ENCODE peak calls at places on chromosomes 5 and 9, in five cellular contexts. One of them, this sample, is unnamed.

GRCh38 chr5:148391422-148391821 is 7.7 kb downstream of the FBXO38 start:
- DNase-seq in NCI-H1436: no peak
- DNase-seq in naive thymus-derived CD4-positive, alpha-beta T cell: no peak
- DNase-seq in HCT116: no peak
- DNase-seq in stromal cell of bone marrow: no peak
- DNase-seq in this sample: no peak

GRCh38 chr5:1362242-1363015 is 17.5 kb upstream of the CLPTM1L start:
- DNase-seq in NCI-H1436: no peak
- DNase-seq in naive thymus-derived CD4-positive, alpha-beta T cell: no peak
- DNase-seq in HCT116: no peak
- DNase-seq in stromal cell of bone marrow: no peak
- DNase-seq in this sample: no peak

GRCh38 chr9:32524558-32525461 is 1.2 kb downstream of the RIGI start:
- DNase-seq in NCI-H1436: no peak
- DNase-seq in naive thymus-derived CD4-positive, alpha-beta T cell: peak
- DNase-seq in HCT116: no peak
- DNase-seq in stromal cell of bone marrow: no peak
- DNase-seq in this sample: peak

GRCh38 chr5:134451618-134452505 is 40.2 kb upstream of the CDKN2AIPNL start:
- DNase-seq in NCI-H1436: no peak
- DNase-seq in naive thymus-derived CD4-positive, alpha-beta T cell: no peak
- DNase-seq in HCT116: no peak
- DNase-seq in stromal cell of bone marrow: peak
- DNase-seq in this sample: peak

GRCh38 chr9:84862786-84863185 is 193.3 kb downstream of the NTRK2 start:
- DNase-seq in NCI-H1436: no peak
- DNase-seq in naive thymus-derived CD4-positive, alpha-beta T cell: no peak
- DNase-seq in HCT116: no peak
- DNase-seq in stromal cell of bone marrow: peak
- DNase-seq in this sample: peak

GRCh38 chr5:177194278-177194677 is 60.7 kb downstream of the NSD1 start:
- DNase-seq in NCI-H1436: no peak
- DNase-seq in naive thymus-derived CD4-positive, alpha-beta T cell: no peak
- DNase-seq in HCT116: peak
- DNase-seq in stromal cell of bone marrow: peak
- DNase-seq in this sample: peak

GRCh38 chr5:149133795-149134777 is 7.2 kb upstream of the ABLIM3 start:
- DNase-seq in NCI-H1436: no peak
- DNase-seq in naive thymus-derived CD4-positive, alpha-beta T cell: no peak
- DNase-seq in HCT116: peak
- DNase-seq in stromal cell of bone marrow: peak
- DNase-seq in this sample: no peak

GRCh38 chr5:919356-920000 is 26.8 kb downstream of the TRIP13 start:
- DNase-seq in NCI-H1436: no peak
- DNase-seq in naive thymus-derived CD4-positive, alpha-beta T cell: no peak
- DNase-seq in HCT116: no peak
- DNase-seq in stromal cell of bone marrow: no peak
- DNase-seq in this sample: no peak

GRCh38 chr5:1014781-1015221 is 6.2 kb downstream of the NKD2 start:
- DNase-seq in NCI-H1436: no peak
- DNase-seq in naive thymus-derived CD4-positive, alpha-beta T cell: no peak
- DNase-seq in HCT116: no peak
- DNase-seq in stromal cell of bone marrow: no peak
- DNase-seq in this sample: no peak

GRCh38 chr9:26234865-26235264 is 556.6 kb upstream of the TUSC1 start:
- DNase-seq in NCI-H1436: no peak
- DNase-seq in naive thymus-derived CD4-positive, alpha-beta T cell: no peak
- DNase-seq in HCT116: no peak
- DNase-seq in stromal cell of bone marrow: no peak
- DNase-seq in this sample: no peak

GRCh38 chr9:138078846-138079245 is 201.3 kb downstream of the CACNA1B start:
- DNase-seq in NCI-H1436: no peak
- DNase-seq in naive thymus-derived CD4-positive, alpha-beta T cell: no peak
- DNase-seq in HCT116: no peak
- DNase-seq in stromal cell of bone marrow: no peak
- DNase-seq in this sample: no peak

GRCh38 chr5:67610191-67610912 is 413.8 kb upstream of the CD180 start:
- DNase-seq in NCI-H1436: no peak
- DNase-seq in naive thymus-derived CD4-positive, alpha-beta T cell: no peak
- DNase-seq in HCT116: no peak
- DNase-seq in stromal cell of bone marrow: no peak
- DNase-seq in this sample: no peak

GRCh38 chr5:157295247-157295646 is 29.3 kb downstream of the CYFIP2 start:
- DNase-seq in NCI-H1436: peak
- DNase-seq in naive thymus-derived CD4-positive, alpha-beta T cell: no peak
- DNase-seq in HCT116: no peak
- DNase-seq in stromal cell of bone marrow: no peak
- DNase-seq in this sample: no peak

GRCh38 chr5:56649569-56649968 is 165.8 kb upstream of the MAP3K1 start:
- DNase-seq in NCI-H1436: no peak
- DNase-seq in naive thymus-derived CD4-positive, alpha-beta T cell: no peak
- DNase-seq in HCT116: no peak
- DNase-seq in stromal cell of bone marrow: no peak
- DNase-seq in this sample: peak

GRCh38 chr9:86550411-86550810 is 196.2 kb upstream of the TUT7 start:
- DNase-seq in NCI-H1436: no peak
- DNase-seq in naive thymus-derived CD4-positive, alpha-beta T cell: no peak
- DNase-seq in HCT116: no peak
- DNase-seq in stromal cell of bone marrow: no peak
- DNase-seq in this sample: peak

GRCh38 chr5:139593716-139594319 is 32.7 kb downstream of the UBE2D2 start:
- DNase-seq in NCI-H1436: no peak
- DNase-seq in naive thymus-derived CD4-positive, alpha-beta T cell: no peak
- DNase-seq in HCT116: peak
- DNase-seq in stromal cell of bone marrow: no peak
- DNase-seq in this sample: no peak